ENCODE peak calls at places on chromosomes 4 and X, in four cellular contexts. One of them, this sample, is unnamed.

GRCh38 chr4:47852121-47852520 is 14.3 kb upstream of the CORIN start:
- DNase-seq in nephron progenitor cell: no peak
- DNase-seq in DMS153: no peak
- DNase-seq in activated CD4-positive, alpha-beta T cell treated with anti-CD3 and anti-CD28 coated beads, Interleukin-2, amount 10 ng/mL, durations not matched to agents 7 days and 5 days: no peak
- DNase-seq in this sample: peak

GRCh38 chrX:49041683-49042529 is 1.3 kb downstream of the TFE3 start:
- DNase-seq in activated CD4-positive, alpha-beta T cell treated with anti-CD3 and anti-CD28 coated beads, Interleukin-2, amount 10 ng/mL, durations not matched to agents 7 days and 5 days: peak
- DNase-seq in nephron progenitor cell: no peak
- DNase-seq in DMS153: peak
- DNase-seq in this sample: peak

GRCh38 chr4:69731826-69732225 is 28.6 kb downstream of the SULT1B1 start:
- DNase-seq in nephron progenitor cell: no peak
- DNase-seq in DMS153: no peak
- DNase-seq in activated CD4-positive, alpha-beta T cell treated with anti-CD3 and anti-CD28 coated beads, Interleukin-2, amount 10 ng/mL, durations not matched to agents 7 days and 5 days: no peak
- DNase-seq in this sample: no peak

GRCh38 chr4:15542795-15543194 is 73.1 kb downstream of the CC2D2A start:
- DNase-seq in activated CD4-positive, alpha-beta T cell treated with anti-CD3 and anti-CD28 coated beads, Interleukin-2, amount 10 ng/mL, durations not matched to agents 7 days and 5 days: no peak
- DNase-seq in nephron progenitor cell: no peak
- DNase-seq in DMS153: no peak
- DNase-seq in this sample: no peak

GRCh38 chr4:17323619-17324400 is 188.1 kb downstream of the QDPR start:
- DNase-seq in activated CD4-positive, alpha-beta T cell treated with anti-CD3 and anti-CD28 coated beads, Interleukin-2, amount 10 ng/mL, durations not matched to agents 7 days and 5 days: no peak
- DNase-seq in DMS153: no peak
- DNase-seq in nephron progenitor cell: peak
- DNase-seq in this sample: no peak

GRCh38 chrX:120293015-120293414 is 18.2 kb downstream of the TMEM255A start:
- DNase-seq in DMS153: no peak
- DNase-seq in nephron progenitor cell: no peak
- DNase-seq in activated CD4-positive, alpha-beta T cell treated with anti-CD3 and anti-CD28 coated beads, Interleukin-2, amount 10 ng/mL, durations not matched to agents 7 days and 5 days: no peak
- DNase-seq in this sample: no peak

GRCh38 chrX:5650904-5651303 is 577.8 kb downstream of the NLGN4X start:
- DNase-seq in nephron progenitor cell: no peak
- DNase-seq in activated CD4-positive, alpha-beta T cell treated with anti-CD3 and anti-CD28 coated beads, Interleukin-2, amount 10 ng/mL, durations not matched to agents 7 days and 5 days: no peak
- DNase-seq in DMS153: no peak
- DNase-seq in this sample: no peak

GRCh38 chr4:128322986-128323385 is 35.4 kb upstream of the PGRMC2 start:
- DNase-seq in DMS153: no peak
- DNase-seq in nephron progenitor cell: no peak
- DNase-seq in activated CD4-positive, alpha-beta T cell treated with anti-CD3 and anti-CD28 coated beads, Interleukin-2, amount 10 ng/mL, durations not matched to agents 7 days and 5 days: no peak
- DNase-seq in this sample: no peak

GRCh38 chr4:112910109-112910736 is 139.2 kb upstream of the ANK2 start:
- DNase-seq in activated CD4-positive, alpha-beta T cell treated with anti-CD3 and anti-CD28 coated beads, Interleukin-2, amount 10 ng/mL, durations not matched to agents 7 days and 5 days: no peak
- DNase-seq in DMS153: no peak
- DNase-seq in nephron progenitor cell: peak
- DNase-seq in this sample: peak

GRCh38 chr4:55784747-55785146 is 34.8 kb upstream of the EXOC1L start:
- DNase-seq in activated CD4-positive, alpha-beta T cell treated with anti-CD3 and anti-CD28 coated beads, Interleukin-2, amount 10 ng/mL, durations not matched to agents 7 days and 5 days: no peak
- DNase-seq in nephron progenitor cell: no peak
- DNase-seq in DMS153: no peak
- DNase-seq in this sample: no peak

GRCh38 chr4:122978109-122978508 is 55.7 kb upstream of the NUDT6 start:
- DNase-seq in nephron progenitor cell: no peak
- DNase-seq in activated CD4-positive, alpha-beta T cell treated with anti-CD3 and anti-CD28 coated beads, Interleukin-2, amount 10 ng/mL, durations not matched to agents 7 days and 5 days: no peak
- DNase-seq in DMS153: no peak
- DNase-seq in this sample: no peak

GRCh38 chr4:15231265-15232091 is 196.4 kb upstream of the C1QTNF7 start:
- DNase-seq in nephron progenitor cell: peak
- DNase-seq in DMS153: peak
- DNase-seq in activated CD4-positive, alpha-beta T cell treated with anti-CD3 and anti-CD28 coated beads, Interleukin-2, amount 10 ng/mL, durations not matched to agents 7 days and 5 days: peak
- DNase-seq in this sample: peak

GRCh38 chr4:145788765-145789164 is 108.8 kb downstream of the C4orf51 start:
- DNase-seq in DMS153: no peak
- DNase-seq in activated CD4-positive, alpha-beta T cell treated with anti-CD3 and anti-CD28 coated beads, Interleukin-2, amount 10 ng/mL, durations not matched to agents 7 days and 5 days: no peak
- DNase-seq in nephron progenitor cell: no peak
- DNase-seq in this sample: no peak

GRCh38 chrX:49999048-49999447 is 76.7 kb downstream of the CLCN5 start:
- DNase-seq in DMS153: no peak
- DNase-seq in activated CD4-positive, alpha-beta T cell treated with anti-CD3 and anti-CD28 coated beads, Interleukin-2, amount 10 ng/mL, durations not matched to agents 7 days and 5 days: no peak
- DNase-seq in nephron progenitor cell: no peak
- DNase-seq in this sample: no peak

GRCh38 chrX:54808109-54808604 is 612 bp downstream of the MAGED2 start:
- DNase-seq in nephron progenitor cell: peak
- DNase-seq in DMS153: peak
- DNase-seq in activated CD4-positive, alpha-beta T cell treated with anti-CD3 and anti-CD28 coated beads, Interleukin-2, amount 10 ng/mL, durations not matched to agents 7 days and 5 days: peak
- DNase-seq in this sample: peak

GRCh38 chrX:125131146-125131545 is 188.5 kb upstream of the TEX13C start:
- DNase-seq in DMS153: peak
- DNase-seq in nephron progenitor cell: no peak
- DNase-seq in activated CD4-positive, alpha-beta T cell treated with anti-CD3 and anti-CD28 coated beads, Interleukin-2, amount 10 ng/mL, durations not matched to agents 7 days and 5 days: no peak
- DNase-seq in this sample: no peak

GRCh38 chrX:154490021-154490413 is 412 bp downstream of the SLC10A3 start:
- DNase-seq in nephron progenitor cell: no peak
- DNase-seq in activated CD4-positive, alpha-beta T cell treated with anti-CD3 and anti-CD28 coated beads, Interleukin-2, amount 10 ng/mL, durations not matched to agents 7 days and 5 days: peak
- DNase-seq in DMS153: no peak
- DNase-seq in this sample: peak

GRCh38 chrX:100353326-100353725 is 56.7 kb downstream of the PCDH19 start:
- DNase-seq in activated CD4-positive, alpha-beta T cell treated with anti-CD3 and anti-CD28 coated beads, Interleukin-2, amount 10 ng/mL, durations not matched to agents 7 days and 5 days: no peak
- DNase-seq in nephron progenitor cell: no peak
- DNase-seq in DMS153: no peak
- DNase-seq in this sample: no peak

GRCh38 chr4:37517326-37517725 is 168.8 kb downstream of the RELL1 start:
- DNase-seq in nephron progenitor cell: no peak
- DNase-seq in activated CD4-positive, alpha-beta T cell treated with anti-CD3 and anti-CD28 coated beads, Interleukin-2, amount 10 ng/mL, durations not matched to agents 7 days and 5 days: no peak
- DNase-seq in DMS153: no peak
- DNase-seq in this sample: no peak

GRCh38 chr4:189313861-189314513 is 626.7 kb upstream of the FRG1 start:
- DNase-seq in nephron progenitor cell: no peak
- DNase-seq in DMS153: no peak
- DNase-seq in activated CD4-positive, alpha-beta T cell treated with anti-CD3 and anti-CD28 coated beads, Interleukin-2, amount 10 ng/mL, durations not matched to agents 7 days and 5 days: no peak
- DNase-seq in this sample: no peak

This sample was measured in myocyte.